ENCODE peak calls at places on chromosomes 1 and 21, in nine cellular contexts. One of them, this sample, is unnamed.

GRCh38 chr1:221440658-221441057 is 301.2 kb downstream of the DUSP10 start:
- DNase-seq in kidney: no peak
- DNase-seq in esophagus squamous epithelium: no peak
- DNase-seq in tibial artery: no peak
- DNase-seq in left lung: no peak
- DNase-seq in psoas muscle: no peak
- DNase-seq in body of pancreas: no peak
- DNase-seq in mesendoderm: peak; percentile 34
- DNase-seq in endothelial cell of umbilical vein: no peak
- DNase-seq in this sample: no peak

GRCh38 chr1:157628773-157629172 is 30.9 kb upstream of the FCRL4 start:
- DNase-seq in kidney: no peak
- DNase-seq in esophagus squamous epithelium: no peak
- DNase-seq in tibial artery: no peak
- DNase-seq in left lung: no peak
- DNase-seq in psoas muscle: no peak
- DNase-seq in body of pancreas: no peak
- DNase-seq in mesendoderm: no peak
- DNase-seq in endothelial cell of umbilical vein: no peak
- DNase-seq in this sample: no peak

GRCh38 chr21:41947596-41948403 is 6.0 kb downstream of the C2CD2 start:
- DNase-seq in kidney: peak; percentile 74
- DNase-seq in esophagus squamous epithelium: no peak
- DNase-seq in tibial artery: peak; percentile 90
- DNase-seq in left lung: no peak
- DNase-seq in psoas muscle: peak; percentile 45
- DNase-seq in body of pancreas: no peak
- DNase-seq in mesendoderm: no peak
- DNase-seq in endothelial cell of umbilical vein: peak; percentile 91
- DNase-seq in this sample: no peak

GRCh38 chr1:211791979-211792378 is 38.6 kb downstream of the LPGAT1 start:
- DNase-seq in kidney: no peak
- DNase-seq in esophagus squamous epithelium: no peak
- DNase-seq in tibial artery: no peak
- DNase-seq in left lung: no peak
- DNase-seq in psoas muscle: no peak
- DNase-seq in body of pancreas: no peak
- DNase-seq in mesendoderm: no peak
- DNase-seq in endothelial cell of umbilical vein: no peak
- DNase-seq in this sample: no peak

GRCh38 chr1:981491-981954 is 370 bp downstream of the PERM1 start:
- DNase-seq in kidney: no peak
- DNase-seq in esophagus squamous epithelium: no peak
- DNase-seq in tibial artery: no peak
- DNase-seq in left lung: no peak
- DNase-seq in psoas muscle: peak; percentile 50
- DNase-seq in body of pancreas: no peak
- DNase-seq in mesendoderm: no peak
- DNase-seq in endothelial cell of umbilical vein: no peak
- DNase-seq in this sample: no peak

GRCh38 chr1:24900985-24901781 is 28.9 kb downstream of the RUNX3 start:
- DNase-seq in kidney: peak; percentile 49
- DNase-seq in esophagus squamous epithelium: no peak
- DNase-seq in tibial artery: peak; percentile 49
- DNase-seq in left lung: peak; percentile 24
- DNase-seq in psoas muscle: no peak
- DNase-seq in body of pancreas: no peak
- DNase-seq in mesendoderm: no peak
- DNase-seq in endothelial cell of umbilical vein: no peak
- DNase-seq in this sample: no peak

GRCh38 chr1:54499097-54500029 is 48.7 kb upstream of the ACOT11 start:
- DNase-seq in kidney: peak; percentile 80
- DNase-seq in esophagus squamous epithelium: no peak
- DNase-seq in tibial artery: no peak
- DNase-seq in left lung: no peak
- DNase-seq in psoas muscle: no peak
- DNase-seq in body of pancreas: peak; percentile 44
- DNase-seq in mesendoderm: peak; percentile 80
- DNase-seq in endothelial cell of umbilical vein: peak; percentile 43
- DNase-seq in this sample: peak; percentile 54

GRCh38 chr21:46618738-46619369 is 14.0 kb upstream of the S100B start:
- DNase-seq in kidney: no peak
- DNase-seq in esophagus squamous epithelium: no peak
- DNase-seq in tibial artery: no peak
- DNase-seq in left lung: no peak
- DNase-seq in psoas muscle: no peak
- DNase-seq in body of pancreas: no peak
- DNase-seq in mesendoderm: no peak
- DNase-seq in endothelial cell of umbilical vein: no peak
- DNase-seq in this sample: no peak

GRCh38 chr1:167517535-167518330 is 596 bp downstream of the CD247 start:
- DNase-seq in kidney: peak; percentile 78
- DNase-seq in esophagus squamous epithelium: no peak
- DNase-seq in tibial artery: no peak
- DNase-seq in left lung: no peak
- DNase-seq in psoas muscle: peak; percentile 35
- DNase-seq in body of pancreas: no peak
- DNase-seq in mesendoderm: no peak
- DNase-seq in endothelial cell of umbilical vein: no peak
- DNase-seq in this sample: peak; percentile 81

GRCh38 chr1:62045579-62045978 is 149.1 kb upstream of the L1TD1 start:
- DNase-seq in kidney: no peak
- DNase-seq in esophagus squamous epithelium: no peak
- DNase-seq in tibial artery: no peak
- DNase-seq in left lung: no peak
- DNase-seq in psoas muscle: no peak
- DNase-seq in body of pancreas: no peak
- DNase-seq in mesendoderm: peak; percentile 70
- DNase-seq in endothelial cell of umbilical vein: no peak
- DNase-seq in this sample: no peak

GRCh38 chr1:171595324-171595723 is 26.7 kb upstream of the MYOCOS start:
- DNase-seq in kidney: no peak
- DNase-seq in esophagus squamous epithelium: no peak
- DNase-seq in tibial artery: no peak
- DNase-seq in left lung: no peak
- DNase-seq in psoas muscle: no peak
- DNase-seq in body of pancreas: no peak
- DNase-seq in mesendoderm: no peak
- DNase-seq in endothelial cell of umbilical vein: no peak
- DNase-seq in this sample: no peak

GRCh38 chr1:2540816-2541492 is 10.9 kb upstream of the HES5 start:
- DNase-seq in kidney: no peak
- DNase-seq in esophagus squamous epithelium: no peak
- DNase-seq in tibial artery: no peak
- DNase-seq in left lung: no peak
- DNase-seq in psoas muscle: no peak
- DNase-seq in body of pancreas: no peak
- DNase-seq in mesendoderm: no peak
- DNase-seq in endothelial cell of umbilical vein: no peak
- DNase-seq in this sample: no peak

GRCh38 chr1:93448983-93449805 is 1.3 kb downstream of the FNBP1L start:
- DNase-seq in kidney: peak; percentile 83
- DNase-seq in esophagus squamous epithelium: no peak
- DNase-seq in tibial artery: no peak
- DNase-seq in left lung: peak; percentile 57
- DNase-seq in psoas muscle: no peak
- DNase-seq in body of pancreas: peak; percentile 48
- DNase-seq in mesendoderm: peak; percentile 79
- DNase-seq in endothelial cell of umbilical vein: peak; percentile 41
- DNase-seq in this sample: no peak

GRCh38 chr1:101148987-101149386 is 87.8 kb upstream of the S1PR1 start:
- DNase-seq in kidney: no peak
- DNase-seq in esophagus squamous epithelium: no peak
- DNase-seq in tibial artery: no peak
- DNase-seq in left lung: peak; percentile 36
- DNase-seq in psoas muscle: no peak
- DNase-seq in body of pancreas: no peak
- DNase-seq in mesendoderm: no peak
- DNase-seq in endothelial cell of umbilical vein: peak; percentile 84
- DNase-seq in this sample: no peak

GRCh38 chr1:221837886-221838285 is 96.0 kb upstream of the DUSP10 start:
- DNase-seq in kidney: no peak
- DNase-seq in esophagus squamous epithelium: no peak
- DNase-seq in tibial artery: no peak
- DNase-seq in left lung: no peak
- DNase-seq in psoas muscle: no peak
- DNase-seq in body of pancreas: no peak
- DNase-seq in mesendoderm: no peak
- DNase-seq in endothelial cell of umbilical vein: no peak
- DNase-seq in this sample: no peak

GRCh38 chr1:41017141-41018024 is 4.1 kb downstream of the SLFNL1 start:
- DNase-seq in kidney: peak; percentile 65
- DNase-seq in esophagus squamous epithelium: no peak
- DNase-seq in tibial artery: peak; percentile 56
- DNase-seq in left lung: no peak
- DNase-seq in psoas muscle: no peak
- DNase-seq in body of pancreas: no peak
- DNase-seq in mesendoderm: no peak
- DNase-seq in endothelial cell of umbilical vein: no peak
- DNase-seq in this sample: no peak

GRCh38 chr1:206544562-206545257 is 37.4 kb downstream of the RASSF5 start:
- DNase-seq in kidney: peak; percentile 81
- DNase-seq in esophagus squamous epithelium: no peak
- DNase-seq in tibial artery: peak; percentile 77
- DNase-seq in left lung: peak; percentile 72
- DNase-seq in psoas muscle: peak; percentile 72
- DNase-seq in body of pancreas: peak; percentile 81
- DNase-seq in mesendoderm: peak; percentile 88
- DNase-seq in endothelial cell of umbilical vein: peak; percentile 64
- DNase-seq in this sample: peak; percentile 75

GRCh38 chr1:33438364-33439145 is 7.7 kb upstream of the PHC2 start:
- DNase-seq in kidney: no peak
- DNase-seq in esophagus squamous epithelium: no peak
- DNase-seq in tibial artery: no peak
- DNase-seq in left lung: no peak
- DNase-seq in psoas muscle: no peak
- DNase-seq in body of pancreas: no peak
- DNase-seq in mesendoderm: peak; percentile 10
- DNase-seq in endothelial cell of umbilical vein: no peak
- DNase-seq in this sample: no peak

GRCh38 chr1:222329493-222330045 is 218.3 kb downstream of the HHIPL2 start:
- DNase-seq in kidney: no peak
- DNase-seq in esophagus squamous epithelium: no peak
- DNase-seq in tibial artery: no peak
- DNase-seq in left lung: no peak
- DNase-seq in psoas muscle: no peak
- DNase-seq in body of pancreas: no peak
- DNase-seq in mesendoderm: peak; percentile 71
- DNase-seq in endothelial cell of umbilical vein: no peak
- DNase-seq in this sample: no peak

DNA sequence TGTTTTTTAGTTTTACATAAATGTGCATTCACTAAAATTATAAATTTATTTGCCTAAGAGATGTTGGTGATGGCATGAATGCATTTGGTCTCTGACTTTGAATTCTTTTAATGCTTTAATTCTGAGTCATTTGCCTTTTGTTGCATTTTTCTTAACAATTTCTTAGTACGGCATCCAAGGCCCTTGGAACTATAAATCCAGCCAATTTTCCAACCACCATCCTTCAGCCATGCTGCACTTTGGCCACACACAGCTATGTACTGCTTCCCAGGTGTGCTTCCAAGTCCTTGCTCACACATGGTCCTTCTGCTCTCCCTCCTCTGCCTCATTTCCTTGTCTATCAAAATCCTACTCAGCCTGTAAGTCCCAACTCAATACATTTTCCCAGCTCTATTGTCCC is 161.0 kb downstream of the DHRS3 start:
- DNase-seq in kidney: no peak
- DNase-seq in esophagus squamous epithelium: no peak
- DNase-seq in tibial artery: no peak
- DNase-seq in left lung: no peak
- DNase-seq in psoas muscle: no peak
- DNase-seq in body of pancreas: no peak
- DNase-seq in mesendoderm: no peak
- DNase-seq in endothelial cell of umbilical vein: peak; percentile 72
- DNase-seq in this sample: no peak
- H3K4me1 ChIP-seq in kidney: peaks cover 65% of the 10 kb centered on the region
- H3K4me1 ChIP-seq in esophagus squamous epithelium: peaks cover 71% of the 10 kb centered on the region
- H3K4me1 ChIP-seq in tibial artery: peaks cover 11% of the 10 kb centered on the region
- H3K4me1 ChIP-seq in left lung: peaks cover 69% of the 10 kb centered on the region
- H3K4me1 ChIP-seq in psoas muscle: peaks cover 64% of the 10 kb centered on the region
- H3K4me1 ChIP-seq in body of pancreas: peaks cover 72% of the 10 kb centered on the region
- H3K4me1 ChIP-seq in mesendoderm: no peaks in the 10 kb centered on the region
- H3K4me1 ChIP-seq in endothelial cell of umbilical vein: peaks cover 65% of the 10 kb centered on the region
- H3K4me1 ChIP-seq in this sample: peaks cover 65% of the 10 kb centered on the region

GRCh38 chr1:238346340-238346739 is 455.6 kb upstream of the ZP4 start:
- DNase-seq in kidney: no peak
- DNase-seq in esophagus squamous epithelium: no peak
- DNase-seq in tibial artery: no peak
- DNase-seq in left lung: no peak
- DNase-seq in psoas muscle: no peak
- DNase-seq in body of pancreas: no peak
- DNase-seq in mesendoderm: no peak
- DNase-seq in endothelial cell of umbilical vein: no peak
- DNase-seq in this sample: no peak
- H3K4me1 ChIP-seq in kidney: no peaks in the 10 kb centered on the region
- H3K4me1 ChIP-seq in esophagus squamous epithelium: no peaks in the 10 kb centered on the region
- H3K4me1 ChIP-seq in tibial artery: no peaks in the 10 kb centered on the region
- H3K4me1 ChIP-seq in left lung: no peaks in the 10 kb centered on the region
- H3K4me1 ChIP-seq in psoas muscle: no peaks in the 10 kb centered on the region
- H3K4me1 ChIP-seq in body of pancreas: peaks cover 22% of the 10 kb centered on the region
- H3K4me1 ChIP-seq in mesendoderm: no peaks in the 10 kb centered on the region
- H3K4me1 ChIP-seq in endothelial cell of umbilical vein: no peaks in the 10 kb centered on the region
- H3K4me1 ChIP-seq in this sample: no peaks in the 10 kb centered on the region

GRCh38 chr1:178060789-178061556 is 32.9 kb upstream of the RASAL2 start:
- DNase-seq in kidney: no peak
- DNase-seq in esophagus squamous epithelium: no peak
- DNase-seq in tibial artery: no peak
- DNase-seq in left lung: no peak
- DNase-seq in psoas muscle: no peak
- DNase-seq in body of pancreas: peak; percentile 54
- DNase-seq in mesendoderm: peak; percentile 67
- DNase-seq in endothelial cell of umbilical vein: no peak
- DNase-seq in this sample: no peak
- H3K4me1 ChIP-seq in kidney: peaks cover 13% of the 10 kb centered on the region
- H3K4me1 ChIP-seq in esophagus squamous epithelium: peaks cover 31% of the 10 kb centered on the region
- H3K4me1 ChIP-seq in tibial artery: no peaks in the 10 kb centered on the region
- H3K4me1 ChIP-seq in left lung: peaks cover 24% of the 10 kb centered on the region
- H3K4me1 ChIP-seq in psoas muscle: peaks cover 11% of the 10 kb centered on the region
- H3K4me1 ChIP-seq in body of pancreas: peaks cover 21% of the 10 kb centered on the region
- H3K4me1 ChIP-seq in mesendoderm: peaks cover 6% of the 10 kb centered on the region
- H3K4me1 ChIP-seq in endothelial cell of umbilical vein: peaks cover 13% of the 10 kb centered on the region
- H3K4me1 ChIP-seq in this sample: no peaks in the 10 kb centered on the region

GRCh38 chr1:203601717-203602309 is 24.8 kb upstream of the ATP2B4 start:
- DNase-seq in kidney: no peak
- DNase-seq in esophagus squamous epithelium: no peak
- DNase-seq in tibial artery: no peak
- DNase-seq in left lung: no peak
- DNase-seq in psoas muscle: no peak
- DNase-seq in body of pancreas: no peak
- DNase-seq in mesendoderm: no peak
- DNase-seq in endothelial cell of umbilical vein: no peak
- DNase-seq in this sample: no peak
- H3K4me1 ChIP-seq in kidney: no peaks in the 10 kb centered on the region
- H3K4me1 ChIP-seq in esophagus squamous epithelium: peaks cover 19% of the 10 kb centered on the region
- H3K4me1 ChIP-seq in tibial artery: no peaks in the 10 kb centered on the region
- H3K4me1 ChIP-seq in left lung: peaks cover 13% of the 10 kb centered on the region
- H3K4me1 ChIP-seq in psoas muscle: no peaks in the 10 kb centered on the region
- H3K4me1 ChIP-seq in body of pancreas: peaks cover 7% of the 10 kb centered on the region
- H3K4me1 ChIP-seq in mesendoderm: peaks cover 17% of the 10 kb centered on the region
- H3K4me1 ChIP-seq in endothelial cell of umbilical vein: peaks cover 7% of the 10 kb centered on the region
- H3K4me1 ChIP-seq in this sample: peaks cover 14% of the 10 kb centered on the region